ENCODE peak calls at places on chromosomes 3 and 15, in seven cellular contexts. W, P, C, Y, E, K and S are unnamed samples.

GRCh38 chr3:190305406-190305805 is 16.8 kb downstream of the CLDN1 start:
- DNase-seq in W (no peak), P (no peak), C (no peak), Y (no peak), E (no peak), K (no peak), S (no peak)

GRCh38 chr15:65942436-65942835 is 73.1 kb downstream of the RAB11A start:
- DNase-seq in W (no peak), P (peak), C (no peak), Y (no peak), E (no peak), K (no peak), S (no peak)

GRCh38 chr3:42505203-42505848 is 2.9 kb downstream of the VIPR1 start:
- DNase-seq in W (no peak), P (no peak), C (no peak), Y (no peak), E (no peak), K (peak), S (no peak)

GRCh38 chr15:50183112-50183794 is 1.3 kb downstream of the SLC27A2 start:
- DNase-seq in W (no peak), P (no peak), C (no peak), Y (no peak), E (no peak), K (no peak), S (no peak)

GRCh38 chr15:39454189-39454986 is 126.5 kb upstream of the THBS1 start:
- DNase-seq in W (peak), P (peak), C (no peak), Y (no peak), E (no peak), K (no peak), S (no peak)

GRCh38 chr3:57060089-57060829 is at the start of gene SPATA12:
- DNase-seq in W (peak), P (peak), C (peak), Y (peak), E (peak), K (peak), S (no peak)

GRCh38 chr3:175238848-175239247 is 379.7 kb downstream of the NAALADL2 start:
- DNase-seq in W (no peak), P (no peak), C (no peak), Y (no peak), E (no peak), K (no peak), S (no peak)

GRCh38 chr3:10937141-10937825 is 55.3 kb upstream of the SLC6A1 start:
- DNase-seq in W (no peak), P (no peak), C (no peak), Y (no peak), E (no peak), K (no peak), S (no peak)

GRCh38 chr3:144221771-144222170 is 250.1 kb downstream of the DIPK2A start:
- DNase-seq in W (no peak), P (no peak), C (no peak), Y (no peak), E (no peak), K (no peak), S (no peak)

GRCh38 chr3:187430576-187430975 is 62.4 kb downstream of the RTP4 start:
- DNase-seq in W (no peak), P (no peak), C (no peak), Y (no peak), E (peak), K (no peak), S (no peak)

GRCh38 chr15:75733761-75734651 is 21.4 kb upstream of the CSPG4 start:
- DNase-seq in W (no peak), P (no peak), C (no peak), Y (no peak), E (no peak), K (no peak), S (no peak)

DNA sequence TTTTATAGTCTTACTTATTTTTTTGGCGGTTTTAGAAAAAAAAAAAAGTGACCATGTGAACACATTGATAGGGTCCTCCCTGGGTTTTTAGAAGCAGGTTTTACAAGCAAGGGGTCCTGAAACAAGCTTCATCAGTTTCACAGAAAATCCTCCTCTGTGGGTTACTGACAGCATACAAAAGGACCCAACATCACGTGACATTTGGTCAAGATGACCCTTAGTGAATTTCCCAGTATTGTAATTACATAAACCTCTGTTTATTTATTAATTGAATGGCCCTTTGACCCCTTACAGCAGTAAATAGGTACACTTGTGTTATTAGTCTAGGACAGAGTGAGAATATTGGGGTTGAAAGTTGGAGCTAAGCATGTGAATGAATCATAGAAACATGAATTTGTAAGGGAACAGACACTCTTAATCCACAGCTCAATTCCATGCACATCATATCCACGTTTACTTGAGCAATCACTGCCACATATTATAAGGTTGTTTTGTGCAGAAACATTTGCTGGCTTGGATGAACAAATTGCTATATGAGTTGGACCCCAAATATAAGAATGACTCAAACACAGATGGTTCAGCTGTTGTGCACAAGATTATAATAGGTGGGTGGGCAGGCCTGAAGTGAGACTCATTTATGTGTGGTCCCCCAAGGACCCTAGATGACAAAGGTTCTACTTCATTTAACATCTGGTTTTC is 137.5 kb downstream of the ZNF385D start:
- DNase-seq in W (no peak), P (no peak), C (no peak), Y (no peak), E (no peak), K (no peak), S (no peak)
- TF ChIP-seq SIN3A in W (no peak), P (no peak), C (no peak), Y (no peak), E (no peak), K (no peak), S (no peak)

GRCh38 chr3:37162501-37163245 is 11.7 kb downstream of the LRRFIP2 start:
- DNase-seq in W (no peak), P (no peak), C (no peak), Y (no peak), E (no peak), K (no peak), S (no peak)
- TF ChIP-seq SIN3A in W (no peak), P (no peak), C (no peak), Y (no peak), E (no peak), K (no peak), S (no peak)

GRCh38 chr15:77419050-77419835 is 661 bp downstream of the PEAK1 start:
- DNase-seq in W (no peak), P (peak), C (no peak), Y (no peak), E (peak), K (peak), S (no peak)
- TF ChIP-seq SIN3A in W (no peak), P (no peak), C (no peak), Y (no peak), E (no peak), K (no peak), S (no peak)

GRCh38 chr3:153070153-153070868 is 91.7 kb upstream of the RAP2B start:
- DNase-seq in W (no peak), P (no peak), C (no peak), Y (no peak), E (peak), K (no peak), S (no peak)
- TF ChIP-seq SIN3A in W (no peak), P (no peak), C (no peak), Y (no peak), E (no peak), K (no peak), S (no peak)

GRCh38 chr3:132660745-132661067 is 577 bp downstream of the UBA5 start:
- DNase-seq in W (no peak), P (peak), C (peak), Y (no peak), E (no peak), K (no peak), S (no peak)
- TF ChIP-seq SIN3A in W (no peak), P (no peak), C (no peak), Y (no peak), E (no peak), K (no peak), S (no peak)

GRCh38 chr15:52102468-52102867 is 10.1 kb downstream of the BCL2L10 start:
- DNase-seq in W (no peak), P (no peak), C (no peak), Y (no peak), E (no peak), K (no peak), S (no peak)

GRCh38 chr15:52099654-52100272 is 12.8 kb downstream of the BCL2L10 start:
- DNase-seq in W (no peak), P (no peak), C (no peak), Y (no peak), E (no peak), K (no peak), S (no peak)

GRCh38 chr15:52098328-52098727 is 14.2 kb downstream of the BCL2L10 start:
- DNase-seq in W (no peak), P (no peak), C (no peak), Y (no peak), E (no peak), K (no peak), S (no peak)

GRCh38 chr15:52101542-52102340 is 10.8 kb downstream of the BCL2L10 start:
- DNase-seq in W (no peak), P (no peak), C (no peak), Y (no peak), E (no peak), K (no peak), S (peak)

DNA sequence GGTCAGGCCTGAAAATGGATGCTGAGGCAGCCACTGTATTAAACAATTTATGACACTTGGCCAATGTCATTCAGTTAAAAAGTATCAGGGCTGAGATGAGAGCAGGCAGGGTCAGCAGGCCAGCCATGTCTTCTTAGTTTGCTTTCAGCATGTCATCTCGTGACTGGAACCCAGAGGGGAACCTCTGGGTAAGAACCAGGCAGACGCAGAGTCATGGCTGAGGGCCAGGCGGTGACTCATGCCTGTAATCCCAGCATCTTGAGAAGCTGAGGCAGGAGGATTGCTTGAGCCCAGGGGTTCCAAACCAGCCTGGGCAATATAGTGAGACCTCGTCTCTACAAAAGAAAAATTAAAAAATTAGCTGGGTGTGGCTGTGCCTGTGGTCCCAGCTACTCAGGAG is 11.8 kb downstream of the BCL2L10 start:
- DNase-seq in W (no peak), P (no peak), C (peak), Y (peak), E (no peak), K (no peak), S (peak)
- TF ChIP-seq SIN3A in W (no peak), P (no peak), C (no peak), Y (no peak), E (no peak), K (no peak), S (no peak)

GRCh38 chr15:48541659-48542334 is 103.7 kb downstream of the FBN1 start:
- DNase-seq in W (no peak), P (peak), C (no peak), Y (no peak), E (no peak), K (no peak), S (peak)

GRCh38 chr15:48533982-48534381 is 111.5 kb downstream of the FBN1 start:
- DNase-seq in W (no peak), P (peak), C (no peak), Y (no peak), E (no peak), K (no peak), S (no peak)

GRCh38 chr15:48538941-48539340 is 106.6 kb downstream of the FBN1 start:
- DNase-seq in W (no peak), P (no peak), C (no peak), Y (no peak), E (no peak), K (no peak), S (no peak)

GRCh38 chr15:48536681-48537091 is 108.8 kb downstream of the FBN1 start:
- DNase-seq in W (no peak), P (peak), C (no peak), Y (no peak), E (no peak), K (no peak), S (no peak)

DNA sequence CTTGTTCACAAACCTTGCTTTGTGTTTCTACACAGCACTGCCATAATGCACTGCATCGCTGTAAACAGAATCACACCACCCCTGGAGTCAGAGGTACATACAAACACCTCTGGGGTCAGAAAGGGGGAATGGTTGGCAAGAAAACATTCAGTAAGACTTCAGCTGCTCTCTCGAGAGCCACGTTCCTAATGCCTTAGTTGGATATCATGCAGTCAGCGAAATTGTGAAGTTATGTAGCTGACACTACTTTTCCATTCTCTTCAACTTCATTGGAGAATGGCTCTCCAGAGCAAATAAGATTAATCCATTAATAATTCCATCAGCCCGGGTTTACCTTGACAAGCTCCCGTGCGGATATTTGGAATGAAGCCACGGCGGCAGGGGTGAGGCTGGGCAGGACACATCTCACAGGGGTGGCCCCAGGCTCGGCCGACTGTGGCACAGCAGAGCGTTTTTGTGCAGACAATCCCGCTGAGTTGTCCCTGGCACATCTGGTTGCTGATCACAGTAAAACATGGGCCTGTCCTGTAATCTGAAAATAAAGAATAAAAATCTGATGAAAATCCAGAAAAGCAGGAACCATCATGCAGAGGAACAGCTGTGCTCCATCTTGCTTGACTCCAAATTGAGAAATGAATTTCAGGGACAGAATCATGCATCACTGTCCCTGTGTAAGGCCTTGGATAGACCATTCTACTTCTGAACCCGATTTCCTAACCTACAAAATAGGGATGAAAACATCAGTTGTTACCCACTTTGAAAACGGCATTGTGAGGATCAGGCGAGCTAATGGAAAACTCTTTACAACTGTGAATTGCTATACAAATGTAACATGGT is 108.0 kb downstream of the FBN1 start:
- DNase-seq in W (no peak), P (no peak), C (no peak), Y (no peak), E (no peak), K (no peak), S (no peak)
- TF ChIP-seq SIN3A in W (no peak), P (no peak), C (no peak), Y (no peak), E (no peak), K (no peak), S (no peak)

GRCh38 chr3:196320110-196320509 is 2.1 kb upstream of the DYNLT2B start:
- DNase-seq in W (no peak), P (no peak), C (no peak), Y (no peak), E (no peak), K (no peak), S (no peak)

GRCh38 chr3:196326936-196327335 is 8.9 kb upstream of the DYNLT2B start:
- DNase-seq in W (no peak), P (no peak), C (no peak), Y (no peak), E (no peak), K (no peak), S (no peak)

GRCh38 chr3:196323016-196323415 is 5.0 kb upstream of the DYNLT2B start:
- DNase-seq in W (no peak), P (no peak), C (no peak), Y (no peak), E (no peak), K (no peak), S (no peak)

GRCh38 chr3:196321162-196321561 is 3.1 kb upstream of the DYNLT2B start:
- DNase-seq in W (no peak), P (no peak), C (no peak), Y (no peak), E (no peak), K (no peak), S (no peak)

GRCh38 chr3:196323723-196324122 is 5.7 kb upstream of the DYNLT2B start:
- DNase-seq in W (peak), P (peak), C (no peak), Y (no peak), E (no peak), K (no peak), S (no peak)
- TF ChIP-seq SIN3A in W (no peak), P (no peak), C (no peak), Y (no peak), E (no peak), K (no peak), S (no peak)

DNA sequence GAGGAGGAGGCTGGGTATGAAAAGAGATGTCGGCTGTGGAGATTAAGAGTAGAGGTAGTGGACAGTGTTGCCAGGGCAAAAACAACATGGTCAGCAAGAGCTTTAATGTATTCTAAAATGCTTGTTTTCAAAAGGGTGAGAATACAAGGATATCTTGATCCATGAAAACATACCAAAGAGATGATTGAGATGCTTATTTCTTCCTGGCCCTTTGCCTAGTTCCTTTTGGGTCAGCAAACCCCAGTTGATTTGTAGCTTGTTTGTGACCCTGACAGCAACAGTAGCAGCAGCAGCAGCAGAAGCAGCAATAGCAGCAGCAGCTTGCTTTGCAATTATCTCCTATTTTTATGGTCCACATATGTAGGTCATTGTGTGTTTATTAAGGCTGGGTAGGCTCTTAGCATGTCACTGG is 337.3 kb downstream of the LPP start:
- DNase-seq in W (no peak), P (no peak), C (no peak), Y (no peak), E (no peak), K (no peak), S (no peak)
- TF ChIP-seq SIN3A in W (no peak), P (no peak), C (no peak), Y (no peak), E (no peak), K (no peak), S (no peak)